ENCODE peak calls at places on chromosome X, in five cellular contexts. One of them, this sample, is unnamed.

GRCh38 chrX:130165181-130165702 is 399 bp downstream of the AIFM1 start:
- DNase-seq in H7: peak
- DNase-seq in stimulated activated CD8-positive, alpha-beta memory T cell treated with anti-CD3 and anti-CD28 coated beads, Interleukin-4, amount 100 ng/mL, for 1 hour: no peak
- DNase-seq in AG08395: no peak
- DNase-seq in T-helper 2 cell treated with Interferon-gamma antibody and Interleukin-4, amounts not matched to agents 5 μg/mL and 100 μg/mL, for 36 hours: no peak
- DNase-seq in this sample: no peak

GRCh38 chrX:49308604-49309269 is 5.3 kb downstream of the GAGE10 start:
- DNase-seq in H7: no peak
- DNase-seq in stimulated activated CD8-positive, alpha-beta memory T cell treated with anti-CD3 and anti-CD28 coated beads, Interleukin-4, amount 100 ng/mL, for 1 hour: no peak
- DNase-seq in AG08395: peak
- DNase-seq in T-helper 2 cell treated with Interferon-gamma antibody and Interleukin-4, amounts not matched to agents 5 μg/mL and 100 μg/mL, for 36 hours: peak
- DNase-seq in this sample: no peak

GRCh38 chrX:56798866-56799864 is 70.1 kb downstream of the NBDY start:
- DNase-seq in H7: peak
- DNase-seq in stimulated activated CD8-positive, alpha-beta memory T cell treated with anti-CD3 and anti-CD28 coated beads, Interleukin-4, amount 100 ng/mL, for 1 hour: no peak
- DNase-seq in AG08395: no peak
- DNase-seq in T-helper 2 cell treated with Interferon-gamma antibody and Interleukin-4, amounts not matched to agents 5 μg/mL and 100 μg/mL, for 36 hours: no peak
- DNase-seq in this sample: no peak

GRCh38 chrX:54920610-54921426 is at the start of gene TRO:
- DNase-seq in H7: peak
- DNase-seq in stimulated activated CD8-positive, alpha-beta memory T cell treated with anti-CD3 and anti-CD28 coated beads, Interleukin-4, amount 100 ng/mL, for 1 hour: no peak
- DNase-seq in AG08395: no peak
- DNase-seq in T-helper 2 cell treated with Interferon-gamma antibody and Interleukin-4, amounts not matched to agents 5 μg/mL and 100 μg/mL, for 36 hours: no peak
- DNase-seq in this sample: no peak

GRCh38 chrX:154002215-154002719 is 17.4 kb downstream of the IRAK1 start:
- DNase-seq in H7: no peak
- DNase-seq in stimulated activated CD8-positive, alpha-beta memory T cell treated with anti-CD3 and anti-CD28 coated beads, Interleukin-4, amount 100 ng/mL, for 1 hour: no peak
- DNase-seq in AG08395: peak
- DNase-seq in T-helper 2 cell treated with Interferon-gamma antibody and Interleukin-4, amounts not matched to agents 5 μg/mL and 100 μg/mL, for 36 hours: peak
- DNase-seq in this sample: no peak

GRCh38 chrX:148282504-148282903 is 217.9 kb upstream of the AFF2 start:
- DNase-seq in H7: no peak
- DNase-seq in stimulated activated CD8-positive, alpha-beta memory T cell treated with anti-CD3 and anti-CD28 coated beads, Interleukin-4, amount 100 ng/mL, for 1 hour: no peak
- DNase-seq in AG08395: no peak
- DNase-seq in T-helper 2 cell treated with Interferon-gamma antibody and Interleukin-4, amounts not matched to agents 5 μg/mL and 100 μg/mL, for 36 hours: no peak
- DNase-seq in this sample: no peak

GRCh38 chrX:48961585-48962091 is 4.2 kb upstream of the OTUD5 start:
- DNase-seq in H7: no peak
- DNase-seq in stimulated activated CD8-positive, alpha-beta memory T cell treated with anti-CD3 and anti-CD28 coated beads, Interleukin-4, amount 100 ng/mL, for 1 hour: no peak
- DNase-seq in AG08395: no peak
- DNase-seq in T-helper 2 cell treated with Interferon-gamma antibody and Interleukin-4, amounts not matched to agents 5 μg/mL and 100 μg/mL, for 36 hours: no peak
- DNase-seq in this sample: no peak

GRCh38 chrX:68261060-68261672 is 172.1 kb downstream of the OPHN1 start:
- DNase-seq in H7: no peak
- DNase-seq in stimulated activated CD8-positive, alpha-beta memory T cell treated with anti-CD3 and anti-CD28 coated beads, Interleukin-4, amount 100 ng/mL, for 1 hour: no peak
- DNase-seq in AG08395: no peak
- DNase-seq in T-helper 2 cell treated with Interferon-gamma antibody and Interleukin-4, amounts not matched to agents 5 μg/mL and 100 μg/mL, for 36 hours: no peak
- DNase-seq in this sample: no peak

GRCh38 chrX:151984328-151984727 is 9.9 kb upstream of the GABRE start:
- DNase-seq in H7: no peak
- DNase-seq in stimulated activated CD8-positive, alpha-beta memory T cell treated with anti-CD3 and anti-CD28 coated beads, Interleukin-4, amount 100 ng/mL, for 1 hour: no peak
- DNase-seq in AG08395: peak
- DNase-seq in T-helper 2 cell treated with Interferon-gamma antibody and Interleukin-4, amounts not matched to agents 5 μg/mL and 100 μg/mL, for 36 hours: no peak
- DNase-seq in this sample: no peak

GRCh38 chrX:150772150-150772970 is 79.2 kb downstream of the MTMR1 start:
- DNase-seq in H7: peak
- DNase-seq in stimulated activated CD8-positive, alpha-beta memory T cell treated with anti-CD3 and anti-CD28 coated beads, Interleukin-4, amount 100 ng/mL, for 1 hour: peak
- DNase-seq in AG08395: peak
- DNase-seq in T-helper 2 cell treated with Interferon-gamma antibody and Interleukin-4, amounts not matched to agents 5 μg/mL and 100 μg/mL, for 36 hours: peak
- DNase-seq in this sample: no peak

GRCh38 chrX:45756562-45756961 is 555.9 kb upstream of the DIPK2B start:
- DNase-seq in H7: no peak
- DNase-seq in stimulated activated CD8-positive, alpha-beta memory T cell treated with anti-CD3 and anti-CD28 coated beads, Interleukin-4, amount 100 ng/mL, for 1 hour: no peak
- DNase-seq in AG08395: no peak
- DNase-seq in T-helper 2 cell treated with Interferon-gamma antibody and Interleukin-4, amounts not matched to agents 5 μg/mL and 100 μg/mL, for 36 hours: no peak
- DNase-seq in this sample: no peak

GRCh38 chrX:22589845-22590244 is 317.1 kb downstream of the CBLL2 start:
- DNase-seq in H7: no peak
- DNase-seq in stimulated activated CD8-positive, alpha-beta memory T cell treated with anti-CD3 and anti-CD28 coated beads, Interleukin-4, amount 100 ng/mL, for 1 hour: no peak
- DNase-seq in AG08395: no peak
- DNase-seq in T-helper 2 cell treated with Interferon-gamma antibody and Interleukin-4, amounts not matched to agents 5 μg/mL and 100 μg/mL, for 36 hours: no peak
- DNase-seq in this sample: no peak

GRCh38 chrX:84453351-84454246 is 48.7 kb downstream of the HDX start:
- DNase-seq in H7: no peak
- DNase-seq in stimulated activated CD8-positive, alpha-beta memory T cell treated with anti-CD3 and anti-CD28 coated beads, Interleukin-4, amount 100 ng/mL, for 1 hour: no peak
- DNase-seq in AG08395: no peak
- DNase-seq in T-helper 2 cell treated with Interferon-gamma antibody and Interleukin-4, amounts not matched to agents 5 μg/mL and 100 μg/mL, for 36 hours: no peak
- DNase-seq in this sample: no peak

GRCh38 chrX:40746536-40746935 is 11.2 kb upstream of the MED14 start:
- DNase-seq in H7: no peak
- DNase-seq in stimulated activated CD8-positive, alpha-beta memory T cell treated with anti-CD3 and anti-CD28 coated beads, Interleukin-4, amount 100 ng/mL, for 1 hour: no peak
- DNase-seq in AG08395: no peak
- DNase-seq in T-helper 2 cell treated with Interferon-gamma antibody and Interleukin-4, amounts not matched to agents 5 μg/mL and 100 μg/mL, for 36 hours: no peak
- DNase-seq in this sample: no peak

GRCh38 chrX:132809581-132809980 is 148.8 kb downstream of the HS6ST2 start:
- DNase-seq in H7: no peak
- DNase-seq in stimulated activated CD8-positive, alpha-beta memory T cell treated with anti-CD3 and anti-CD28 coated beads, Interleukin-4, amount 100 ng/mL, for 1 hour: no peak
- DNase-seq in AG08395: no peak
- DNase-seq in T-helper 2 cell treated with Interferon-gamma antibody and Interleukin-4, amounts not matched to agents 5 μg/mL and 100 μg/mL, for 36 hours: no peak
- DNase-seq in this sample: peak

GRCh38 chrX:38332505-38332904 is 5.2 kb upstream of the RPGR start:
- DNase-seq in H7: no peak
- DNase-seq in stimulated activated CD8-positive, alpha-beta memory T cell treated with anti-CD3 and anti-CD28 coated beads, Interleukin-4, amount 100 ng/mL, for 1 hour: no peak
- DNase-seq in AG08395: no peak
- DNase-seq in T-helper 2 cell treated with Interferon-gamma antibody and Interleukin-4, amounts not matched to agents 5 μg/mL and 100 μg/mL, for 36 hours: no peak
- DNase-seq in this sample: no peak

GRCh38 chrX:108610141-108610540 is 126.2 kb downstream of the IRS4 start:
- DNase-seq in H7: no peak
- DNase-seq in stimulated activated CD8-positive, alpha-beta memory T cell treated with anti-CD3 and anti-CD28 coated beads, Interleukin-4, amount 100 ng/mL, for 1 hour: no peak
- DNase-seq in AG08395: no peak
- DNase-seq in T-helper 2 cell treated with Interferon-gamma antibody and Interleukin-4, amounts not matched to agents 5 μg/mL and 100 μg/mL, for 36 hours: no peak
- DNase-seq in this sample: no peak

GRCh38 chrX:35626124-35626523 is 172.0 kb upstream of the MAGEB16 start:
- DNase-seq in H7: no peak
- DNase-seq in stimulated activated CD8-positive, alpha-beta memory T cell treated with anti-CD3 and anti-CD28 coated beads, Interleukin-4, amount 100 ng/mL, for 1 hour: no peak
- DNase-seq in AG08395: no peak
- DNase-seq in T-helper 2 cell treated with Interferon-gamma antibody and Interleukin-4, amounts not matched to agents 5 μg/mL and 100 μg/mL, for 36 hours: no peak
- DNase-seq in this sample: no peak

GRCh38 chrX:6708676-6709075 is 173.8 kb upstream of the VCX3A start:
- DNase-seq in H7: no peak
- DNase-seq in stimulated activated CD8-positive, alpha-beta memory T cell treated with anti-CD3 and anti-CD28 coated beads, Interleukin-4, amount 100 ng/mL, for 1 hour: no peak
- DNase-seq in AG08395: no peak
- DNase-seq in T-helper 2 cell treated with Interferon-gamma antibody and Interleukin-4, amounts not matched to agents 5 μg/mL and 100 μg/mL, for 36 hours: no peak
- DNase-seq in this sample: no peak

GRCh38 chrX:132199941-132200340 is 19.3 kb downstream of the RAP2C start:
- DNase-seq in H7: no peak
- DNase-seq in stimulated activated CD8-positive, alpha-beta memory T cell treated with anti-CD3 and anti-CD28 coated beads, Interleukin-4, amount 100 ng/mL, for 1 hour: no peak
- DNase-seq in AG08395: no peak
- DNase-seq in T-helper 2 cell treated with Interferon-gamma antibody and Interleukin-4, amounts not matched to agents 5 μg/mL and 100 μg/mL, for 36 hours: no peak
- DNase-seq in this sample: no peak

GRCh38 chrX:17814557-17814956 is 46.5 kb downstream of the RAI2 start:
- DNase-seq in H7: no peak
- DNase-seq in stimulated activated CD8-positive, alpha-beta memory T cell treated with anti-CD3 and anti-CD28 coated beads, Interleukin-4, amount 100 ng/mL, for 1 hour: no peak
- DNase-seq in AG08395: peak
- DNase-seq in T-helper 2 cell treated with Interferon-gamma antibody and Interleukin-4, amounts not matched to agents 5 μg/mL and 100 μg/mL, for 36 hours: no peak
- DNase-seq in this sample: no peak

GRCh38 chrX:108186811-108187210 is 95.2 kb downstream of the ATG4A start:
- DNase-seq in H7: no peak
- DNase-seq in stimulated activated CD8-positive, alpha-beta memory T cell treated with anti-CD3 and anti-CD28 coated beads, Interleukin-4, amount 100 ng/mL, for 1 hour: no peak
- DNase-seq in AG08395: peak
- DNase-seq in T-helper 2 cell treated with Interferon-gamma antibody and Interleukin-4, amounts not matched to agents 5 μg/mL and 100 μg/mL, for 36 hours: no peak
- DNase-seq in this sample: peak

GRCh38 chrX:129161108-129161507 is 362.2 kb downstream of the SMARCA1 start:
- DNase-seq in H7: peak
- DNase-seq in stimulated activated CD8-positive, alpha-beta memory T cell treated with anti-CD3 and anti-CD28 coated beads, Interleukin-4, amount 100 ng/mL, for 1 hour: no peak
- DNase-seq in AG08395: no peak
- DNase-seq in T-helper 2 cell treated with Interferon-gamma antibody and Interleukin-4, amounts not matched to agents 5 μg/mL and 100 μg/mL, for 36 hours: no peak
- DNase-seq in this sample: no peak

GRCh38 chrX:155766321-155766720 is 114.8 kb upstream of the VAMP7 start:
- DNase-seq in H7: no peak
- DNase-seq in stimulated activated CD8-positive, alpha-beta memory T cell treated with anti-CD3 and anti-CD28 coated beads, Interleukin-4, amount 100 ng/mL, for 1 hour: no peak
- DNase-seq in AG08395: no peak
- DNase-seq in T-helper 2 cell treated with Interferon-gamma antibody and Interleukin-4, amounts not matched to agents 5 μg/mL and 100 μg/mL, for 36 hours: no peak
- DNase-seq in this sample: no peak

GRCh38 chrX:63050225-63050624 is 300.9 kb downstream of the SPIN4 start:
- DNase-seq in H7: no peak
- DNase-seq in stimulated activated CD8-positive, alpha-beta memory T cell treated with anti-CD3 and anti-CD28 coated beads, Interleukin-4, amount 100 ng/mL, for 1 hour: no peak
- DNase-seq in AG08395: no peak
- DNase-seq in T-helper 2 cell treated with Interferon-gamma antibody and Interleukin-4, amounts not matched to agents 5 μg/mL and 100 μg/mL, for 36 hours: no peak
- DNase-seq in this sample: no peak

GRCh38 chrX:120380699-120381098 is 18.8 kb downstream of the ATP1B4 start:
- DNase-seq in H7: peak
- DNase-seq in stimulated activated CD8-positive, alpha-beta memory T cell treated with anti-CD3 and anti-CD28 coated beads, Interleukin-4, amount 100 ng/mL, for 1 hour: no peak
- DNase-seq in AG08395: no peak
- DNase-seq in T-helper 2 cell treated with Interferon-gamma antibody and Interleukin-4, amounts not matched to agents 5 μg/mL and 100 μg/mL, for 36 hours: peak
- DNase-seq in this sample: no peak

GRCh38 chrX:108312938-108313337 is 125.3 kb downstream of the COL4A6 start:
- DNase-seq in H7: peak
- DNase-seq in stimulated activated CD8-positive, alpha-beta memory T cell treated with anti-CD3 and anti-CD28 coated beads, Interleukin-4, amount 100 ng/mL, for 1 hour: no peak
- DNase-seq in AG08395: peak
- DNase-seq in T-helper 2 cell treated with Interferon-gamma antibody and Interleukin-4, amounts not matched to agents 5 μg/mL and 100 μg/mL, for 36 hours: no peak
- DNase-seq in this sample: no peak

GRCh38 chrX:107710617-107711391 is 64.8 kb downstream of the TSC22D3 start:
- DNase-seq in H7: peak
- DNase-seq in stimulated activated CD8-positive, alpha-beta memory T cell treated with anti-CD3 and anti-CD28 coated beads, Interleukin-4, amount 100 ng/mL, for 1 hour: no peak
- DNase-seq in AG08395: peak
- DNase-seq in T-helper 2 cell treated with Interferon-gamma antibody and Interleukin-4, amounts not matched to agents 5 μg/mL and 100 μg/mL, for 36 hours: peak
- DNase-seq in this sample: peak

GRCh38 chrX:68841251-68842049 is 12.6 kb downstream of the EFNB1 start:
- DNase-seq in H7: no peak
- DNase-seq in stimulated activated CD8-positive, alpha-beta memory T cell treated with anti-CD3 and anti-CD28 coated beads, Interleukin-4, amount 100 ng/mL, for 1 hour: no peak
- DNase-seq in AG08395: no peak
- DNase-seq in T-helper 2 cell treated with Interferon-gamma antibody and Interleukin-4, amounts not matched to agents 5 μg/mL and 100 μg/mL, for 36 hours: no peak
- DNase-seq in this sample: no peak

GRCh38 chrX:118182050-118182449 is 65.4 kb upstream of the KLHL13 start:
- DNase-seq in H7: no peak
- DNase-seq in stimulated activated CD8-positive, alpha-beta memory T cell treated with anti-CD3 and anti-CD28 coated beads, Interleukin-4, amount 100 ng/mL, for 1 hour: no peak
- DNase-seq in AG08395: no peak
- DNase-seq in T-helper 2 cell treated with Interferon-gamma antibody and Interleukin-4, amounts not matched to agents 5 μg/mL and 100 μg/mL, for 36 hours: no peak
- DNase-seq in this sample: peak

GRCh38 chrX:23694606-23695005 is 27.3 kb downstream of the PRDX4 start:
- DNase-seq in H7: peak
- DNase-seq in stimulated activated CD8-positive, alpha-beta memory T cell treated with anti-CD3 and anti-CD28 coated beads, Interleukin-4, amount 100 ng/mL, for 1 hour: peak
- DNase-seq in AG08395: peak
- DNase-seq in T-helper 2 cell treated with Interferon-gamma antibody and Interleukin-4, amounts not matched to agents 5 μg/mL and 100 μg/mL, for 36 hours: peak
- DNase-seq in this sample: peak

GRCh38 chrX:2635366-2635765 is 55.7 kb upstream of the CD99 start:
- DNase-seq in H7: no peak
- DNase-seq in stimulated activated CD8-positive, alpha-beta memory T cell treated with anti-CD3 and anti-CD28 coated beads, Interleukin-4, amount 100 ng/mL, for 1 hour: no peak
- DNase-seq in AG08395: peak
- DNase-seq in T-helper 2 cell treated with Interferon-gamma antibody and Interleukin-4, amounts not matched to agents 5 μg/mL and 100 μg/mL, for 36 hours: no peak
- DNase-seq in this sample: no peak

GRCh38 chrX:16786791-16787735 is 797 bp downstream of the TXLNG start:
- DNase-seq in H7: peak
- DNase-seq in stimulated activated CD8-positive, alpha-beta memory T cell treated with anti-CD3 and anti-CD28 coated beads, Interleukin-4, amount 100 ng/mL, for 1 hour: peak
- DNase-seq in AG08395: no peak
- DNase-seq in T-helper 2 cell treated with Interferon-gamma antibody and Interleukin-4, amounts not matched to agents 5 μg/mL and 100 μg/mL, for 36 hours: peak
- DNase-seq in this sample: no peak

GRCh38 chrX:68177542-68177941 is 255.8 kb downstream of the OPHN1 start:
- DNase-seq in H7: no peak
- DNase-seq in stimulated activated CD8-positive, alpha-beta memory T cell treated with anti-CD3 and anti-CD28 coated beads, Interleukin-4, amount 100 ng/mL, for 1 hour: no peak
- DNase-seq in AG08395: no peak
- DNase-seq in T-helper 2 cell treated with Interferon-gamma antibody and Interleukin-4, amounts not matched to agents 5 μg/mL and 100 μg/mL, for 36 hours: no peak
- DNase-seq in this sample: no peak

GRCh38 chrX:13754765-13755164 is 20.2 kb downstream of the OFD1 start:
- DNase-seq in H7: no peak
- DNase-seq in stimulated activated CD8-positive, alpha-beta memory T cell treated with anti-CD3 and anti-CD28 coated beads, Interleukin-4, amount 100 ng/mL, for 1 hour: no peak
- DNase-seq in AG08395: no peak
- DNase-seq in T-helper 2 cell treated with Interferon-gamma antibody and Interleukin-4, amounts not matched to agents 5 μg/mL and 100 μg/mL, for 36 hours: no peak
- DNase-seq in this sample: no peak